ENCODE peak calls at places on chromosomes 16 and 17, in five cellular contexts. One of them, this sample, is unnamed.
A peak's percentile ranks its signal among the peaks of the same experiment; 100 is the strongest.

GRCh38 chr16:83187404-83187803 is 560.6 kb downstream of the CDH13 start:
- DNase-seq in stimulated activated CD8-positive, alpha-beta memory T cell treated with anti-CD3 and anti-CD28 coated beads, Interleukin-4, amount 100 ng/mL, for 48 hours: no peak
- DNase-seq in PC-3: peak; percentile 10
- DNase-seq in RWPE1: peak; percentile 57
- DNase-seq in NCI-H2107: no peak
- DNase-seq in this sample: no peak

GRCh38 chr16:71576971-71577370 is at the start of gene TAT:
- DNase-seq in RWPE1: no peak
- DNase-seq in stimulated activated CD8-positive, alpha-beta memory T cell treated with anti-CD3 and anti-CD28 coated beads, Interleukin-4, amount 100 ng/mL, for 48 hours: no peak
- DNase-seq in NCI-H2107: no peak
- DNase-seq in PC-3: no peak
- DNase-seq in this sample: no peak

GRCh38 chr17:19996502-19996901 is 12.7 kb upstream of the SPECC1 start:
- DNase-seq in PC-3: no peak
- DNase-seq in NCI-H2107: no peak
- DNase-seq in stimulated activated CD8-positive, alpha-beta memory T cell treated with anti-CD3 and anti-CD28 coated beads, Interleukin-4, amount 100 ng/mL, for 48 hours: no peak
- DNase-seq in RWPE1: no peak
- DNase-seq in this sample: no peak

GRCh38 chr16:68936729-68937631 is 93.6 kb downstream of the TANGO6 start:
- DNase-seq in RWPE1: peak; percentile 90
- DNase-seq in PC-3: no peak
- DNase-seq in stimulated activated CD8-positive, alpha-beta memory T cell treated with anti-CD3 and anti-CD28 coated beads, Interleukin-4, amount 100 ng/mL, for 48 hours: no peak
- DNase-seq in NCI-H2107: peak; percentile 2
- DNase-seq in this sample: peak; percentile 90

GRCh38 chr17:81153340-81153803 is 11.9 kb upstream of the PVALEF start:
- DNase-seq in NCI-H2107: no peak
- DNase-seq in stimulated activated CD8-positive, alpha-beta memory T cell treated with anti-CD3 and anti-CD28 coated beads, Interleukin-4, amount 100 ng/mL, for 48 hours: no peak
- DNase-seq in RWPE1: no peak
- DNase-seq in PC-3: no peak
- DNase-seq in this sample: no peak

GRCh38 chr17:75753514-75754377 is 11.2 kb downstream of the GALK1 start:
- DNase-seq in NCI-H2107: no peak
- DNase-seq in PC-3: no peak
- DNase-seq in stimulated activated CD8-positive, alpha-beta memory T cell treated with anti-CD3 and anti-CD28 coated beads, Interleukin-4, amount 100 ng/mL, for 48 hours: peak; percentile 81
- DNase-seq in RWPE1: no peak
- DNase-seq in this sample: no peak

GRCh38 chr17:4753392-4753791 is 13.7 kb upstream of the CXCL16 start:
- DNase-seq in PC-3: no peak
- DNase-seq in NCI-H2107: no peak
- DNase-seq in stimulated activated CD8-positive, alpha-beta memory T cell treated with anti-CD3 and anti-CD28 coated beads, Interleukin-4, amount 100 ng/mL, for 48 hours: no peak
- DNase-seq in RWPE1: no peak
- DNase-seq in this sample: no peak

GRCh38 chr16:16021020-16021419 is 71.6 kb downstream of the ABCC1 start:
- DNase-seq in stimulated activated CD8-positive, alpha-beta memory T cell treated with anti-CD3 and anti-CD28 coated beads, Interleukin-4, amount 100 ng/mL, for 48 hours: no peak
- DNase-seq in NCI-H2107: no peak
- DNase-seq in PC-3: no peak
- DNase-seq in RWPE1: no peak
- DNase-seq in this sample: no peak